ENCODE peak calls at places on chromosomes 3 and 15, in four cellular contexts. C is lower leg skin, L is T-helper 1 cell, B is GM12891. P is an unnamed sample.

GRCh38 chr15:65841121-65841930 is 28.0 kb upstream of the RAB11A start:
- DNase-seq in B (no peak), C (no peak), L (no peak), P (no peak)

GRCh38 chr3:106825962-106826605 is 551.2 kb upstream of the CCDC54 start:
- DNase-seq in C (no peak), B (no peak), L (no peak), P (no peak)

GRCh38 chr15:67854358-67854757 is 14.5 kb upstream of the RNU6-1 start:
- DNase-seq in L (no peak), C (no peak), B (no peak), P (no peak)

GRCh38 chr15:36066757-36067156 is 512.7 kb upstream of the CDIN1 start:
- DNase-seq in B (no peak), C (no peak), L (no peak), P (no peak)

GRCh38 chr15:82043130-82043673 is 2.6 kb downstream of the MEX3B start:
- DNase-seq in C (no peak), L (no peak), B (no peak), P (no peak)

GRCh38 chr3:81237193-81237592 is 524.3 kb downstream of the GBE1 start:
- DNase-seq in C (no peak), B (no peak), L (no peak), P (no peak)

GRCh38 chr3:153591566-153592221 is 429.7 kb downstream of the RAP2B start:
- DNase-seq in B (no peak), C (no peak), L (no peak), P (no peak)

GRCh38 chr3:59327324-59327939 is 277.6 kb upstream of the CFAP20DC start:
- DNase-seq in C (no peak), B (no peak), L (no peak), P (no peak)

GRCh38 chr3:171145866-171146265 is 119.3 kb upstream of the SLC2A2 start:
- DNase-seq in C (no peak), L (no peak), B (no peak), P (no peak)

GRCh38 chr3:179768080-179768479 is 115.2 kb downstream of the USP13 start:
- DNase-seq in B (no peak), L (no peak), C (no peak), P (no peak)

GRCh38 chr3:37571269-37571668 is 290.4 kb upstream of the CTDSPL start:
- DNase-seq in C (no peak), L (no peak), B (no peak), P (no peak)

GRCh38 chr3:14403636-14404395 is 1.4 kb downstream of the SLC6A6 start:
- DNase-seq in C (peak; percentile 33), L (no peak), B (no peak), P (no peak)

GRCh38 chr15:101169457-101170071 is 82.3 kb downstream of the CHSY1 start:
- DNase-seq in B (no peak), C (no peak), L (no peak), P (no peak)

GRCh38 chr3:14278799-14279705 is 100.4 kb downstream of the LSM3 start:
- DNase-seq in L (no peak), C (no peak), B (no peak), P (no peak)

GRCh38 chr15:81449836-81450474 is 75.9 kb upstream of the TMC3 start:
- DNase-seq in L (no peak), C (no peak), B (no peak), P (no peak)

GRCh38 chr3:172591876-172592771 is 68.9 kb upstream of the TNFSF10 start:
- DNase-seq in L (peak; percentile 59), B (no peak), C (no peak), P (peak; percentile 83)

GRCh38 chr3:146160964-146161724 is at the start of gene PLOD2:
- DNase-seq in L (no peak), B (peak; percentile 25), C (peak; percentile 38), P (no peak)

GRCh38 chr3:68878322-68878721 is 54.0 kb downstream of the TAFA4 start:
- DNase-seq in L (no peak), C (no peak), B (no peak), P (no peak)

GRCh38 chr15:34708422-34708821 is 46.4 kb downstream of the GJD2 start:
- DNase-seq in C (no peak), B (no peak), L (no peak), P (peak; percentile 4)

GRCh38 chr15:96331141-96331941 is 841 bp downstream of the NR2F2 start:
- DNase-seq in L (no peak), B (no peak), C (peak; percentile 16), P (no peak)